ENCODE peak calls at places on chromosomes 6 and 20, in ten cellular contexts. One of them, this sample, is unnamed.

GRCh38 chr6:5278571-5279120 is 17.3 kb downstream of the FARS2 start:
- DNase-seq in ascending aorta: no peak
- DNase-seq in hepatocyte: no peak
- DNase-seq in Calu3: no peak
- DNase-seq in left ventricle myocardium inferior: no peak
- DNase-seq in body of pancreas: no peak
- DNase-seq in MM.1S: no peak
- DNase-seq in glutamatergic neuron: no peak
- DNase-seq in BJ: no peak
- DNase-seq in osteocyte: no peak
- DNase-seq in this sample: no peak

GRCh38 chr6:96939019-96939805 is 14.7 kb downstream of the KLHL32 start:
- DNase-seq in ascending aorta: no peak
- DNase-seq in hepatocyte: no peak
- DNase-seq in Calu3: peak
- DNase-seq in left ventricle myocardium inferior: no peak
- DNase-seq in body of pancreas: no peak
- DNase-seq in MM.1S: no peak
- DNase-seq in glutamatergic neuron: no peak
- DNase-seq in BJ: no peak
- DNase-seq in osteocyte: no peak
- DNase-seq in this sample: no peak

GRCh38 chr20:64225828-64226598 is 29.5 kb upstream of the PCMTD2 start:
- DNase-seq in ascending aorta: no peak
- DNase-seq in hepatocyte: no peak
- DNase-seq in Calu3: no peak
- DNase-seq in left ventricle myocardium inferior: no peak
- DNase-seq in body of pancreas: no peak
- DNase-seq in MM.1S: no peak
- DNase-seq in glutamatergic neuron: no peak
- DNase-seq in BJ: no peak
- DNase-seq in osteocyte: no peak
- DNase-seq in this sample: no peak

GRCh38 chr6:125203395-125203794 is 49.8 kb downstream of the TPD52L1 start:
- DNase-seq in ascending aorta: no peak
- DNase-seq in hepatocyte: no peak
- DNase-seq in Calu3: no peak
- DNase-seq in left ventricle myocardium inferior: no peak
- DNase-seq in body of pancreas: no peak
- DNase-seq in MM.1S: no peak
- DNase-seq in glutamatergic neuron: no peak
- DNase-seq in BJ: no peak
- DNase-seq in osteocyte: no peak
- DNase-seq in this sample: no peak

GRCh38 chr6:92849636-92850035 is 569.7 kb downstream of the EPHA7 start:
- DNase-seq in ascending aorta: no peak
- DNase-seq in hepatocyte: peak
- DNase-seq in Calu3: no peak
- DNase-seq in left ventricle myocardium inferior: no peak
- DNase-seq in body of pancreas: no peak
- DNase-seq in MM.1S: no peak
- DNase-seq in glutamatergic neuron: no peak
- DNase-seq in BJ: no peak
- DNase-seq in osteocyte: no peak
- DNase-seq in this sample: no peak

GRCh38 chr6:102571236-102571908 is 1177.9 kb downstream of the GRIK2 start:
- DNase-seq in ascending aorta: no peak
- DNase-seq in hepatocyte: no peak
- DNase-seq in Calu3: no peak
- DNase-seq in left ventricle myocardium inferior: no peak
- DNase-seq in body of pancreas: no peak
- DNase-seq in MM.1S: no peak
- DNase-seq in glutamatergic neuron: no peak
- DNase-seq in BJ: no peak
- DNase-seq in osteocyte: no peak
- DNase-seq in this sample: no peak

GRCh38 chr6:206264-206663 is 86.0 kb upstream of the DUSP22 start:
- DNase-seq in ascending aorta: no peak
- DNase-seq in hepatocyte: no peak
- DNase-seq in Calu3: no peak
- DNase-seq in left ventricle myocardium inferior: no peak
- DNase-seq in body of pancreas: no peak
- DNase-seq in MM.1S: no peak
- DNase-seq in glutamatergic neuron: no peak
- DNase-seq in BJ: no peak
- DNase-seq in osteocyte: no peak
- DNase-seq in this sample: no peak

GRCh38 chr20:11849976-11850670 is 67.6 kb upstream of the BTBD3 start:
- DNase-seq in ascending aorta: no peak
- DNase-seq in hepatocyte: no peak
- DNase-seq in Calu3: no peak
- DNase-seq in left ventricle myocardium inferior: no peak
- DNase-seq in body of pancreas: no peak
- DNase-seq in MM.1S: no peak
- DNase-seq in glutamatergic neuron: no peak
- DNase-seq in BJ: no peak
- DNase-seq in osteocyte: no peak
- DNase-seq in this sample: no peak

GRCh38 chr6:159220093-159220492 is 50.9 kb downstream of the FNDC1 start:
- DNase-seq in ascending aorta: no peak
- DNase-seq in hepatocyte: no peak
- DNase-seq in Calu3: no peak
- DNase-seq in left ventricle myocardium inferior: no peak
- DNase-seq in body of pancreas: no peak
- DNase-seq in MM.1S: no peak
- DNase-seq in glutamatergic neuron: no peak
- DNase-seq in BJ: no peak
- DNase-seq in osteocyte: no peak
- DNase-seq in this sample: no peak

GRCh38 chr6:159213401-159213800 is 44.2 kb downstream of the FNDC1 start:
- DNase-seq in ascending aorta: no peak
- DNase-seq in hepatocyte: no peak
- DNase-seq in Calu3: no peak
- DNase-seq in left ventricle myocardium inferior: no peak
- DNase-seq in body of pancreas: no peak
- DNase-seq in MM.1S: no peak
- DNase-seq in glutamatergic neuron: no peak
- DNase-seq in BJ: no peak
- DNase-seq in osteocyte: no peak
- DNase-seq in this sample: no peak

GRCh38 chr6:159221486-159222170 is 52.4 kb downstream of the FNDC1 start:
- DNase-seq in ascending aorta: no peak
- DNase-seq in hepatocyte: no peak
- DNase-seq in Calu3: no peak
- DNase-seq in left ventricle myocardium inferior: no peak
- DNase-seq in body of pancreas: no peak
- DNase-seq in MM.1S: no peak
- DNase-seq in glutamatergic neuron: no peak
- DNase-seq in BJ: no peak
- DNase-seq in osteocyte: no peak
- DNase-seq in this sample: no peak

GRCh38 chr6:159214281-159214680 is 45.1 kb downstream of the FNDC1 start:
- DNase-seq in ascending aorta: no peak
- DNase-seq in hepatocyte: no peak
- DNase-seq in Calu3: no peak
- DNase-seq in left ventricle myocardium inferior: no peak
- DNase-seq in body of pancreas: no peak
- DNase-seq in MM.1S: no peak
- DNase-seq in glutamatergic neuron: no peak
- DNase-seq in BJ: no peak
- DNase-seq in osteocyte: no peak
- DNase-seq in this sample: no peak

DNA sequence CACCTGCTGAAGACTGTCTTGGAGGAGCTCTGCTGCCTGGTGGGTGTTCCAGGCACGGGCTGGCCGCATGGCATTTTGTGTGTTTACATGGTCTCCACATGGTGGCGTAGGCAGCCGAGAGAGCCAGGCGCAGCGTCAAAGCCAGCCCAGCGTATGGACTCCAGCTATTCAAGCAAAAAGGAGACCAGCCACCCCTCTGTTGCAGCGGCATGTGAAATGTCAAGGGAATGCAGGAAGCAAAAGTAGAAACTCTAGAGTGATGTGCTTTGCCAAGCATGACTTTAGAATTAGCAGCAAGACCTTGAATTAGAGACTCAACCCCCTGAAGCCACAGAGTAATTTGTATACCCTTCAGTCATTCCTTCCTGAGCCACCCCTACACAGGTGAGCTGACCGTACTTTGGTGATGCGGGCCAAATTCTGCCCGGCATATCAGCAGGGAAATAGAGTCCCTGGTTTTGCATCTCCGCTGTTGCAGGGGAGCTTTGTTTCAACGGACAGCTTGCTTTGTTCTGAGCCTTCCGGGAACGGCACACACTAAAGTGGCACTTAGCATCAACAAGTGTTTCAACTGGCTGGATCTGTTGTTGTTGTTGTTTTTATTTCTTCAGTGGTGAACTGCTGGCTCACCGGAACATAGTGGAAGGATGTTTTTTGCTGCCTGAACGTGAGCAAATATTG is 48.5 kb downstream of the FNDC1 start:
- DNase-seq in ascending aorta: no peak
- DNase-seq in hepatocyte: peak
- DNase-seq in Calu3: peak
- DNase-seq in left ventricle myocardium inferior: no peak
- DNase-seq in body of pancreas: peak
- DNase-seq in MM.1S: no peak
- DNase-seq in glutamatergic neuron: peak
- DNase-seq in BJ: no peak
- DNase-seq in osteocyte: no peak
- DNase-seq in this sample: no peak
- TF ChIP-seq CTCF in ascending aorta: peak
- TF ChIP-seq CTCF in hepatocyte: peak
- TF ChIP-seq CTCF in Calu3: no peak
- TF ChIP-seq CTCF in left ventricle myocardium inferior: peak
- TF ChIP-seq CTCF in body of pancreas: peak
- TF ChIP-seq CTCF in MM.1S: no peak
- TF ChIP-seq CTCF in glutamatergic neuron: peak
- TF ChIP-seq CTCF in BJ: peak
- TF ChIP-seq CTCF in osteocyte: peak
- TF ChIP-seq CTCF in this sample: peak

DNA sequence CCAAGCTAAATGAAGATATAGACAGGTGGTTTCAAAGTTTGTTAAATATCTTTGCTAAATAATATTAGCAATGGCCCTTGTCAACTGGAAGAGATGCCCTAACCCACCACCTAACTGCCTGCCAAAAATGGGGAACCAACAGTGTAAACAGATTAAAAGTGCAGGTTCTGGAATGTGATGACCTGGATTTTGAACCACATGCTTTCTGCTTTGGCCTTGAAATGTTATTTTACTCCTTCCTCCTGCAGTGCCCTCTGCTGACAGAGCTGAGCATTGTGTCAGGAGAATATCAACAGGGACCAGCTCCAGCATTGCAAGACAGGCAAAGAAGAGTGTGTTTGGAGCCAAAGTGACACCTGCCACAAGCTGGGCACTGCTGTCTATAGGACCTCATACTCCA is 226.6 kb downstream of the MYLK4 start:
- DNase-seq in ascending aorta: no peak
- DNase-seq in hepatocyte: no peak
- DNase-seq in Calu3: no peak
- DNase-seq in left ventricle myocardium inferior: no peak
- DNase-seq in body of pancreas: no peak
- DNase-seq in MM.1S: no peak
- DNase-seq in glutamatergic neuron: no peak
- DNase-seq in BJ: no peak
- DNase-seq in osteocyte: no peak
- DNase-seq in this sample: no peak
- TF ChIP-seq CTCF in ascending aorta: no peak
- TF ChIP-seq CTCF in hepatocyte: peak
- TF ChIP-seq CTCF in Calu3: no peak
- TF ChIP-seq CTCF in left ventricle myocardium inferior: no peak
- TF ChIP-seq CTCF in body of pancreas: no peak
- TF ChIP-seq CTCF in MM.1S: peak
- TF ChIP-seq CTCF in glutamatergic neuron: peak
- TF ChIP-seq CTCF in BJ: peak
- TF ChIP-seq CTCF in osteocyte: peak
- TF ChIP-seq CTCF in this sample: peak

GRCh38 chr6:12958052-12958706 is 241.6 kb downstream of the PHACTR1 start:
- DNase-seq in ascending aorta: no peak
- DNase-seq in hepatocyte: peak
- DNase-seq in Calu3: no peak
- DNase-seq in left ventricle myocardium inferior: no peak
- DNase-seq in body of pancreas: peak
- DNase-seq in MM.1S: no peak
- DNase-seq in glutamatergic neuron: no peak
- DNase-seq in BJ: no peak
- DNase-seq in osteocyte: no peak
- DNase-seq in this sample: no peak

GRCh38 chr6:12961761-12962160 is 245.2 kb downstream of the PHACTR1 start:
- DNase-seq in ascending aorta: no peak
- DNase-seq in hepatocyte: no peak
- DNase-seq in Calu3: no peak
- DNase-seq in left ventricle myocardium inferior: no peak
- DNase-seq in body of pancreas: no peak
- DNase-seq in MM.1S: no peak
- DNase-seq in glutamatergic neuron: no peak
- DNase-seq in BJ: no peak
- DNase-seq in osteocyte: no peak
- DNase-seq in this sample: no peak

GRCh38 chr6:12956991-12957320 is 240.4 kb downstream of the PHACTR1 start:
- DNase-seq in ascending aorta: no peak
- DNase-seq in hepatocyte: no peak
- DNase-seq in Calu3: no peak
- DNase-seq in left ventricle myocardium inferior: no peak
- DNase-seq in body of pancreas: no peak
- DNase-seq in MM.1S: no peak
- DNase-seq in glutamatergic neuron: no peak
- DNase-seq in BJ: no peak
- DNase-seq in osteocyte: no peak
- DNase-seq in this sample: no peak

GRCh38 chr6:12955996-12956395 is 239.4 kb downstream of the PHACTR1 start:
- DNase-seq in ascending aorta: no peak
- DNase-seq in hepatocyte: no peak
- DNase-seq in Calu3: no peak
- DNase-seq in left ventricle myocardium inferior: no peak
- DNase-seq in body of pancreas: no peak
- DNase-seq in MM.1S: no peak
- DNase-seq in glutamatergic neuron: no peak
- DNase-seq in BJ: no peak
- DNase-seq in osteocyte: no peak
- DNase-seq in this sample: no peak

DNA sequence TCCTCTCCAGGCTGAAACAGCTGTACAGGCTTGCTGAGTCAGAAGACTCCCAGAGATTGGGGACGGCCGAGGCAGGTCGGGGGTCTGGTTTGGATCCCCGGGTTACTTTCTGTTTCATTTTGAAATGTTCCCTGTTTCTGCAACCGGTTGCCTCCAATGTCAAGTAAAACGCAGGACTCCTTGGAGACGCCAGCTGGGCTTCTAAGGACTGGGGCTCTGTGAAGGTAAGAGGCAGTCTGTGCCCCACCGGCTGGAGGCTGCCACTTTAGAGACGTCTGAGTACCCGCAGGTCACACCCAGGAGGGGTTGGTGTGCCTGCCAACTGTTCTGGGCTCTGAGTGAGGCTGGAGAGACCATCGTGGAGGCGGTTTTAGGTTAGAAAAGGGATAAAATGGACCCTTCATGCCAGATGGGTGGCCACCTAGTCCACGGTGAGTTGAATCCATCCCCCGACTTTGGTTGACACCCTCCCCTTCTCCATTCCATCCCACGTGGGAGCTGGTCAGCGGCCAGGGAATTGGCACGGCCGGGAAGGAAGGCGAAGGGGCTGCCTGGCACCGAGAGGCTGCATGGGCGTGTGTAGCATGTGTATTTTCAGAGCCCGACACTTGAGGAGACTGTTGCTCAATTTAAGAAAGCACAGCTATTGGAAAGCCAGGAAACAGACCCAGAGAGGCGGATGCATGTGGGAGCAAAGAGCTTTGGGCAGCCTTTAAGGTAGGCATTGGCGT is 240.9 kb downstream of the PHACTR1 start:
- DNase-seq in ascending aorta: peak
- DNase-seq in hepatocyte: peak
- DNase-seq in Calu3: peak
- DNase-seq in left ventricle myocardium inferior: peak
- DNase-seq in body of pancreas: peak
- DNase-seq in MM.1S: peak
- DNase-seq in glutamatergic neuron: peak
- DNase-seq in BJ: no peak
- DNase-seq in osteocyte: no peak
- DNase-seq in this sample: no peak
- TF ChIP-seq CTCF in ascending aorta: peak
- TF ChIP-seq CTCF in hepatocyte: peak
- TF ChIP-seq CTCF in Calu3: no peak
- TF ChIP-seq CTCF in left ventricle myocardium inferior: no peak
- TF ChIP-seq CTCF in body of pancreas: peak
- TF ChIP-seq CTCF in MM.1S: no peak
- TF ChIP-seq CTCF in glutamatergic neuron: no peak
- TF ChIP-seq CTCF in BJ: no peak
- TF ChIP-seq CTCF in osteocyte: peak
- TF ChIP-seq CTCF in this sample: no peak

GRCh38 chr20:60851826-60852704 is 400.0 kb upstream of the CDH4 start:
- DNase-seq in ascending aorta: no peak
- DNase-seq in hepatocyte: peak
- DNase-seq in Calu3: no peak
- DNase-seq in left ventricle myocardium inferior: no peak
- DNase-seq in body of pancreas: peak
- DNase-seq in MM.1S: peak
- DNase-seq in glutamatergic neuron: peak
- DNase-seq in BJ: no peak
- DNase-seq in osteocyte: no peak
- DNase-seq in this sample: no peak
- TF ChIP-seq CTCF in ascending aorta: no peak
- TF ChIP-seq CTCF in hepatocyte: peak
- TF ChIP-seq CTCF in Calu3: no peak
- TF ChIP-seq CTCF in left ventricle myocardium inferior: peak
- TF ChIP-seq CTCF in body of pancreas: peak
- TF ChIP-seq CTCF in MM.1S: peak
- TF ChIP-seq CTCF in glutamatergic neuron: peak
- TF ChIP-seq CTCF in BJ: no peak
- TF ChIP-seq CTCF in osteocyte: peak
- TF ChIP-seq CTCF in this sample: peak

This sample was measured in type B pancreatic cell.